ENCODE peak calls at places on chromosomes 4 and X, in six cellular contexts. K is H1, R is transverse colon, P is HL-60, S is Panc1, M is stomach. V is an unnamed sample.

GRCh38 chr4:151239608-151240007 is 37.4 kb upstream of the PRSS48 start:
- DNase-seq in S (no peak), R (no peak), M (no peak), P (no peak), K (no peak), V (no peak)

GRCh38 chr4:169164669-169165415 is 105.9 kb downstream of the SH3RF1 start:
- DNase-seq in M (no peak), K (no peak), R (no peak), S (no peak), P (no peak), V (no peak)

GRCh38 chr4:132001542-132001941 is 1147.6 kb upstream of the PCDH10 start:
- DNase-seq in S (no peak), K (no peak), R (no peak), P (no peak), M (no peak), V (no peak)

GRCh38 chrX:22041931-22042530 is 9.9 kb downstream of the PHEX start:
- DNase-seq in R (no peak), M (no peak), K (no peak), P (no peak), S (no peak), V (no peak)

GRCh38 chr4:7256989-7257810 is 64.9 kb downstream of the SORCS2 start:
- DNase-seq in S (no peak), M (no peak), K (no peak), P (no peak), R (peak), V (no peak)

GRCh38 chr4:122469457-122469856 is 12.9 kb upstream of the IL2 start:
- DNase-seq in M (no peak), S (no peak), R (no peak), K (no peak), P (no peak), V (no peak)

GRCh38 chr4:88211473-88212252 is 53.2 kb upstream of the ABCG2 start:
- DNase-seq in R (peak), M (peak), K (peak), S (peak), P (no peak), V (no peak)

GRCh38 chr4:83644677-83645639 is 109.0 kb downstream of the GPAT3 start:
- DNase-seq in R (no peak), M (no peak), K (no peak), S (peak), P (peak), V (no peak)

GRCh38 chrX:13304052-13304451 is 15.8 kb downstream of the ATXN3L start:
- DNase-seq in K (no peak), S (no peak), R (no peak), P (no peak), M (no peak), V (no peak)

GRCh38 chrX:11558972-11559371 is 106.7 kb downstream of the ARHGAP6 start:
- DNase-seq in K (peak), P (peak), M (peak), S (no peak), R (peak), V (no peak)

GRCh38 chr4:139282375-139283075 is 2.5 kb upstream of the MGARP start:
- DNase-seq in P (no peak), K (no peak), M (no peak), S (no peak), R (no peak), V (no peak)

GRCh38 chr4:176443117-176443516 is 123.4 kb downstream of the SPCS3 start:
- DNase-seq in P (no peak), S (no peak), M (no peak), R (no peak), K (no peak), V (no peak)

GRCh38 chr4:53478671-53479456 is 101.4 kb downstream of the FIP1L1 start:
- DNase-seq in K (no peak), P (no peak), S (no peak), R (no peak), M (no peak), V (no peak)

GRCh38 chrX:150899191-150899757 is 806 bp upstream of the CD99L2 start:
- DNase-seq in K (no peak), R (peak), M (peak), S (no peak), P (peak), V (peak)

GRCh38 chrX:78329486-78329885 is 2.1 kb upstream of the CYSLTR1 start:
- DNase-seq in P (peak), S (no peak), M (no peak), K (no peak), R (peak), V (no peak)

GRCh38 chr4:146550161-146550560 is 28.4 kb upstream of the SLC10A7 start:
- DNase-seq in R (no peak), M (no peak), K (no peak), S (no peak), P (no peak), V (no peak)

GRCh38 chr4:41912546-41912945 is 22.7 kb upstream of the TMEM33 start:
- DNase-seq in P (no peak), S (no peak), R (no peak), M (no peak), K (no peak), V (no peak)

GRCh38 chrX:40877869-40878268 is 142.5 kb upstream of the MED14 start:
- DNase-seq in R (no peak), P (no peak), S (no peak), K (no peak), M (no peak), V (no peak)

GRCh38 chr4:48499551-48500066 is 9.6 kb downstream of the ZAR1 start:
- DNase-seq in R (no peak), M (no peak), S (no peak), K (no peak), P (no peak), V (no peak)
- TF ChIP-seq POLR2AphosphoS5 in R (no peak), M (no peak), S (no peak), K (no peak), P (no peak), V (no peak)

GRCh38 chr4:188308142-188308541 is 168.9 kb downstream of the TRIML1 start:
- DNase-seq in S (no peak), R (no peak), M (no peak), P (no peak), K (no peak), V (no peak)
- TF ChIP-seq CTCF in S (no peak), R (no peak), M (no peak), P (no peak), K (no peak), V (no peak)

DNA sequence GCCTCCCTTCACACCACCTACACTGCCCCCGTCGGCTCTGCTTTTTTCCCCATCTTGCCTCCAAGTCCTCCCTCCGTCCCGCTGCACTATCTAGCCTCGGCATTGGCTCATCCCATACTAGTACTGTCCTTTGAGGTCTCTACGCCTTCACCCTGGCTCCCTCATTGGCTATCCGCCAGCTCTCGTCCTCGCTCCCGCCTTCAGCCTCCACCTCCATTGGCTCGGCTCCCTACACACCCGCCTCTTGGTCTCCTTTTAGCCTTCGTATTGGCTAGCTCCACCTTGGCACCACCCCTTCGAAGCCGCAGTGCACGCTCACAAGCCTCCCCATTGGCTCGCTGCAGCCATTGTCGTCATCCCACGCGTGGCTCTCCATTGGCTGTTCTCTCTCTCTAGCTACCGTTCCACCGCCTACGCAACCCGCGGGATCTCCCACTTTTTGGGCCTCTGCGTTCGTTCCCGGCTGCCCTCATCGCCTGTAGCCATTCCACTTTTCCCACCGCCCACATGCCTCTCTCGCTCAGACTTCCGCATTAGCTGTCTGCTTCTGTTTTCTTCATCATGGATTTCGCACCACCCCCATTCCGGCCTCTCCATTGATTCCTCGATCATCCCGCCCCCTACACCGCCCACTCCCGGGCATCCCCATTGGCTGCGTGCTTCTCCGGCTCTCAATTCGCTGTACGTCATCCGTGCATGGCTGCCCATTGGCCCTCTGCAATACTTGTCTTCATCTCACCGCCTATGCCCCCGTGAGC is 404 bp upstream of the PPP1R3F start:
- DNase-seq in M (peak), K (peak), P (peak), R (peak), S (peak), V (peak)
- TF ChIP-seq POLR2AphosphoS5 in M (peak), K (peak), P (peak), R (peak), S (peak), V (peak)

DNA sequence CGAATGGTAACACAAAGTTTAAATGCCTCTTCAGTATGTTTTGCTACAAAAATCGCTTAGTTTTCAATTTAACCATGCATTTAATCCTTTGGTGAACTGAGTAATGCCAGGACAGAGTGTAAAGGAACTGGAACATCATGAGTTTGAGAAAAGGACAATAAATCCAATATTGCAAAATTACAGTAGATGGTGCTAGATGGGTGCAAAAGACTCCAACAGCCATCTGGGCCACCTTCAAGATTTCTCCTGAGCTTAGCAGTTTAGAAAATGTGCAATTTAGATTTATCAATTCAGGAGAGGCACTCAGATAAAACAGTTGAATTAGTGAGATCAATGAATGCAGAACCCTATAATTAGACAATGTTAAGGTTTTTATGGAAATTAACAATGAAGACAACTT is 33.2 kb upstream of the MID1IP1 start:
- DNase-seq in M (no peak), P (no peak), K (no peak), R (no peak), S (peak), V (no peak)
- TF ChIP-seq CTCF in M (no peak), P (no peak), K (no peak), R (peak), S (peak), V (peak)

GRCh38 chrX:43551590-43551989 is 104.5 kb upstream of the MAOA start:
- DNase-seq in S (no peak), K (no peak), M (no peak), R (no peak), P (no peak), V (no peak)
- TF ChIP-seq POLR2AphosphoS5 in S (no peak), K (no peak), M (no peak), R (no peak), P (no peak), V (no peak)